ENCODE peak calls at places on chromosomes 6 and 20, in four cellular contexts. One of them, this sample, is unnamed.

GRCh38 chr20:62393266-62393665 is 6.4 kb downstream of the RPS21 start:
- DNase-seq in activated CD4-positive, alpha-beta T cell treated with anti-CD3 and anti-CD28 coated beads, Interleukin-2, amount 50 U/mL, for 1 hour: no peak
- DNase-seq in tibial artery: no peak
- DNase-seq in neural crest cell: no peak
- DNase-seq in this sample: no peak

GRCh38 chr6:161273356-161273751 is 507 bp downstream of the AGPAT4 start:
- DNase-seq in activated CD4-positive, alpha-beta T cell treated with anti-CD3 and anti-CD28 coated beads, Interleukin-2, amount 50 U/mL, for 1 hour: peak; percentile 64
- DNase-seq in tibial artery: peak; percentile 27
- DNase-seq in neural crest cell: peak; percentile 49
- DNase-seq in this sample: peak; percentile 32

GRCh38 chr6:24692851-24693592 is 25.9 kb downstream of the C6orf62 start:
- DNase-seq in activated CD4-positive, alpha-beta T cell treated with anti-CD3 and anti-CD28 coated beads, Interleukin-2, amount 50 U/mL, for 1 hour: no peak
- DNase-seq in tibial artery: no peak
- DNase-seq in neural crest cell: no peak
- DNase-seq in this sample: no peak

GRCh38 chr6:43712590-43712989 is 25.0 kb upstream of the MRPS18A start:
- DNase-seq in activated CD4-positive, alpha-beta T cell treated with anti-CD3 and anti-CD28 coated beads, Interleukin-2, amount 50 U/mL, for 1 hour: no peak
- DNase-seq in tibial artery: no peak
- DNase-seq in neural crest cell: no peak
- DNase-seq in this sample: no peak

GRCh38 chr20:59850018-59850641 is 83.3 kb downstream of the SYCP2 start:
- DNase-seq in activated CD4-positive, alpha-beta T cell treated with anti-CD3 and anti-CD28 coated beads, Interleukin-2, amount 50 U/mL, for 1 hour: no peak
- DNase-seq in tibial artery: no peak
- DNase-seq in neural crest cell: no peak
- DNase-seq in this sample: no peak

GRCh38 chr6:142830807-142831206 is 114.2 kb downstream of the HIVEP2 start:
- DNase-seq in activated CD4-positive, alpha-beta T cell treated with anti-CD3 and anti-CD28 coated beads, Interleukin-2, amount 50 U/mL, for 1 hour: no peak
- DNase-seq in tibial artery: no peak
- DNase-seq in neural crest cell: no peak
- DNase-seq in this sample: no peak

GRCh38 chr20:63673951-63674350 is 15.8 kb downstream of the RTEL1 start:
- DNase-seq in activated CD4-positive, alpha-beta T cell treated with anti-CD3 and anti-CD28 coated beads, Interleukin-2, amount 50 U/mL, for 1 hour: no peak
- DNase-seq in tibial artery: no peak
- DNase-seq in neural crest cell: no peak
- DNase-seq in this sample: no peak

GRCh38 chr6:125546827-125547226 is 202.6 kb upstream of the HEY2 start:
- DNase-seq in activated CD4-positive, alpha-beta T cell treated with anti-CD3 and anti-CD28 coated beads, Interleukin-2, amount 50 U/mL, for 1 hour: no peak
- DNase-seq in tibial artery: peak; percentile 27
- DNase-seq in neural crest cell: no peak
- DNase-seq in this sample: no peak

GRCh38 chr6:37502703-37503485 is 3.2 kb upstream of the CCDC167 start:
- DNase-seq in activated CD4-positive, alpha-beta T cell treated with anti-CD3 and anti-CD28 coated beads, Interleukin-2, amount 50 U/mL, for 1 hour: peak; percentile 68
- DNase-seq in tibial artery: no peak
- DNase-seq in neural crest cell: no peak
- DNase-seq in this sample: no peak

GRCh38 chr6:143441680-143442359 is 8.7 kb downstream of the ADAT2 start:
- DNase-seq in activated CD4-positive, alpha-beta T cell treated with anti-CD3 and anti-CD28 coated beads, Interleukin-2, amount 50 U/mL, for 1 hour: no peak
- DNase-seq in tibial artery: no peak
- DNase-seq in neural crest cell: no peak
- DNase-seq in this sample: no peak

GRCh38 chr20:2692886-2693285 is 306 bp downstream of the EBF4 start:
- DNase-seq in activated CD4-positive, alpha-beta T cell treated with anti-CD3 and anti-CD28 coated beads, Interleukin-2, amount 50 U/mL, for 1 hour: peak; percentile 20
- DNase-seq in tibial artery: no peak
- DNase-seq in neural crest cell: no peak
- DNase-seq in this sample: no peak

GRCh38 chr6:162684961-162685360 is 42.6 kb downstream of the PRKN start:
- DNase-seq in activated CD4-positive, alpha-beta T cell treated with anti-CD3 and anti-CD28 coated beads, Interleukin-2, amount 50 U/mL, for 1 hour: no peak
- DNase-seq in tibial artery: no peak
- DNase-seq in neural crest cell: no peak
- DNase-seq in this sample: no peak

GRCh38 chr20:48470141-48470540 is 357.7 kb downstream of the PREX1 start:
- DNase-seq in activated CD4-positive, alpha-beta T cell treated with anti-CD3 and anti-CD28 coated beads, Interleukin-2, amount 50 U/mL, for 1 hour: no peak
- DNase-seq in tibial artery: no peak
- DNase-seq in neural crest cell: no peak
- DNase-seq in this sample: no peak

GRCh38 chr6:156779206-156780116 is 2.3 kb downstream of the ARID1B start:
- DNase-seq in activated CD4-positive, alpha-beta T cell treated with anti-CD3 and anti-CD28 coated beads, Interleukin-2, amount 50 U/mL, for 1 hour: peak; percentile 44
- DNase-seq in tibial artery: peak; percentile 40
- DNase-seq in neural crest cell: peak; percentile 20
- DNase-seq in this sample: peak; percentile 42

GRCh38 chr20:44600758-44601562 is 18.6 kb downstream of the PKIG start:
- DNase-seq in activated CD4-positive, alpha-beta T cell treated with anti-CD3 and anti-CD28 coated beads, Interleukin-2, amount 50 U/mL, for 1 hour: no peak
- DNase-seq in tibial artery: peak; percentile 49
- DNase-seq in neural crest cell: no peak
- DNase-seq in this sample: no peak

GRCh38 chr20:13382786-13383185 is 161.7 kb downstream of the ISM1 start:
- DNase-seq in activated CD4-positive, alpha-beta T cell treated with anti-CD3 and anti-CD28 coated beads, Interleukin-2, amount 50 U/mL, for 1 hour: no peak
- DNase-seq in tibial artery: no peak
- DNase-seq in neural crest cell: no peak
- DNase-seq in this sample: no peak

GRCh38 chr6:135852775-135853174 is 1.3 kb downstream of the PDE7B start:
- DNase-seq in activated CD4-positive, alpha-beta T cell treated with anti-CD3 and anti-CD28 coated beads, Interleukin-2, amount 50 U/mL, for 1 hour: no peak
- DNase-seq in tibial artery: no peak
- DNase-seq in neural crest cell: no peak
- DNase-seq in this sample: no peak

GRCh38 chr20:19817017-19817416 is 59.0 kb downstream of the RIN2 start:
- DNase-seq in activated CD4-positive, alpha-beta T cell treated with anti-CD3 and anti-CD28 coated beads, Interleukin-2, amount 50 U/mL, for 1 hour: no peak
- DNase-seq in tibial artery: no peak
- DNase-seq in neural crest cell: no peak
- DNase-seq in this sample: no peak

This sample was measured in uterus.